ENCODE peak calls at places on chromosomes 12 and 14, in six cellular contexts. D is IMR-90, E is trophoblast cell, L is mesendoderm, K is mesenchymal stem cell, S is H1. X is an unnamed sample.

GRCh38 chr14:89237923-89238529 is 179.0 kb downstream of the FOXN3 start:
- DNase-seq in D (peak), E (no peak), L (peak), K (no peak), S (no peak), X (no peak)

GRCh38 chr12:95336387-95337067 is 118.9 kb downstream of the VEZT start:
- DNase-seq in D (peak), E (no peak), L (peak), K (peak), S (peak), X (peak)

GRCh38 chr12:77299910-77300772 is 234.8 kb upstream of the E2F7 start:
- DNase-seq in D (peak), E (no peak), L (no peak), K (no peak), S (no peak), X (no peak)

GRCh38 chr14:96091149-96091693 is 52.1 kb downstream of the C14orf132 start:
- DNase-seq in D (no peak), E (no peak), L (no peak), K (no peak), S (no peak), X (no peak)

GRCh38 chr12:67025543-67026114 is 243.5 kb upstream of the CAND1 start:
- DNase-seq in D (no peak), E (no peak), L (peak), K (peak), S (peak), X (peak)

GRCh38 chr12:84913151-84913550 is 552 bp upstream of the SLC6A15 start:
- DNase-seq in D (no peak), E (peak), L (peak), K (peak), S (peak), X (no peak)

GRCh38 chr14:51219473-51220448 is 20.3 kb upstream of the TMX1 start:
- DNase-seq in D (peak), E (no peak), L (peak), K (peak), S (no peak), X (no peak)

GRCh38 chr12:94149781-94150482 is 1.6 kb downstream of the PLXNC1 start:
- DNase-seq in D (no peak), E (no peak), L (peak), K (peak), S (peak), X (peak)

GRCh38 chr12:127760996-127761395 is 506.0 kb upstream of the TMEM132C start:
- DNase-seq in D (no peak), E (no peak), L (no peak), K (no peak), S (no peak), X (no peak)

GRCh38 chr12:70444903-70445302 is 78.8 kb downstream of the KCNMB4 start:
- DNase-seq in D (no peak), E (no peak), L (no peak), K (no peak), S (no peak), X (no peak)

GRCh38 chr14:81625343-81625742 is 91.7 kb upstream of the SEL1L start:
- DNase-seq in D (no peak), E (no peak), L (peak), K (no peak), S (no peak), X (peak)

GRCh38 chr14:32367501-32367900 is 38.4 kb downstream of the AKAP6 start:
- DNase-seq in D (no peak), E (no peak), L (no peak), K (no peak), S (no peak), X (no peak)

GRCh38 chr12:108618079-108618952 is 15.4 kb downstream of the SELPLG start:
- DNase-seq in D (peak), E (peak), L (peak), K (peak), S (peak), X (peak)

GRCh38 chr12:99984271-99985128 is at the start of gene ANKS1B:
- DNase-seq in D (peak), E (peak), L (peak), K (peak), S (peak), X (peak)

GRCh38 chr12:26268841-26269553 is 73.6 kb downstream of the SSPN start:
- DNase-seq in D (peak), E (no peak), L (no peak), K (peak), S (no peak), X (no peak)

GRCh38 chr12:29725587-29726320 is 58.0 kb downstream of the TMTC1 start:
- DNase-seq in D (peak), E (no peak), L (no peak), K (peak), S (no peak), X (no peak)

DNA sequence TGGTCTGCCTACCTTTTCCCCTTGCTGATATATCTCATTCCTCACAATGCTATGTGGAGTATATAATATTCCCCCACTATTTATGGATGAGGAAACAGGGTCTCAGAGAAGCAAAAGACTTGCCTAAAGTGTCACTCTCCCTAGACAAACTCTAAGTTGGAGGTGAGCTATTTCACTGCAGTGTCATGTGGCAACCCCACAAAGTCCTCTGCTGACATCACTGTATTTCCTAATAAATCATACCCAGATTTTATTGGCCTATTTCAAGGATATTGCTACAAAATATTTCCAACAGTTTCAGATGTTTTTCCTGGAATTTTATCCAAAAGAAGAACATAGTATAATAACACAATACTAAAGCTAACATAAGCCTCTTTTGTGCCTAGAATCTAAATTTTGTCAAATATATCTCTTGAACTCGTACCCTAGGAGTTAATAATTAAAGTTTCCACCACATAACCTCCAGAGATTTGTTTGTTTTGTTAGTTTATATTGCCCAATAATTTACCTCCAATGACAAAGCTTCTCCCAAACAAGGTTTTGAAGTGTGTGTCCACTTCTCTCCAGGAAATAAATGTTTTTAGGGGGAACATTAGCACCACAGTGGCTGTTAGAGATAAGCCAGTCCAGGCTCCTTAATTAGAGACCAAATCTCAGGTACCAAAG is 215.1 kb downstream of the ASCL1 start:
- DNase-seq in D (no peak), E (no peak), L (no peak), K (no peak), S (no peak), X (no peak)
- H3K4ac ChIP-seq in D (no peak), E (no peak), L (no peak), K (no peak), S (no peak), X (no peak)

GRCh38 chr12:53991077-53991460 is 6.1 kb downstream of the HOXC10 start:
- DNase-seq in D (no peak), E (peak), L (no peak), K (no peak), S (no peak), X (no peak)

GRCh38 chr12:53987748-53988147 is 2.8 kb downstream of the HOXC10 start:
- DNase-seq in D (no peak), E (no peak), L (no peak), K (no peak), S (no peak), X (no peak)

GRCh38 chr12:53988519-53989226 is 3.7 kb downstream of the HOXC10 start:
- DNase-seq in D (no peak), E (no peak), L (no peak), K (no peak), S (no peak), X (no peak)

GRCh38 chr12:53990311-53991076 is 5.5 kb downstream of the HOXC10 start:
- DNase-seq in D (no peak), E (no peak), L (no peak), K (no peak), S (no peak), X (no peak)

DNA sequence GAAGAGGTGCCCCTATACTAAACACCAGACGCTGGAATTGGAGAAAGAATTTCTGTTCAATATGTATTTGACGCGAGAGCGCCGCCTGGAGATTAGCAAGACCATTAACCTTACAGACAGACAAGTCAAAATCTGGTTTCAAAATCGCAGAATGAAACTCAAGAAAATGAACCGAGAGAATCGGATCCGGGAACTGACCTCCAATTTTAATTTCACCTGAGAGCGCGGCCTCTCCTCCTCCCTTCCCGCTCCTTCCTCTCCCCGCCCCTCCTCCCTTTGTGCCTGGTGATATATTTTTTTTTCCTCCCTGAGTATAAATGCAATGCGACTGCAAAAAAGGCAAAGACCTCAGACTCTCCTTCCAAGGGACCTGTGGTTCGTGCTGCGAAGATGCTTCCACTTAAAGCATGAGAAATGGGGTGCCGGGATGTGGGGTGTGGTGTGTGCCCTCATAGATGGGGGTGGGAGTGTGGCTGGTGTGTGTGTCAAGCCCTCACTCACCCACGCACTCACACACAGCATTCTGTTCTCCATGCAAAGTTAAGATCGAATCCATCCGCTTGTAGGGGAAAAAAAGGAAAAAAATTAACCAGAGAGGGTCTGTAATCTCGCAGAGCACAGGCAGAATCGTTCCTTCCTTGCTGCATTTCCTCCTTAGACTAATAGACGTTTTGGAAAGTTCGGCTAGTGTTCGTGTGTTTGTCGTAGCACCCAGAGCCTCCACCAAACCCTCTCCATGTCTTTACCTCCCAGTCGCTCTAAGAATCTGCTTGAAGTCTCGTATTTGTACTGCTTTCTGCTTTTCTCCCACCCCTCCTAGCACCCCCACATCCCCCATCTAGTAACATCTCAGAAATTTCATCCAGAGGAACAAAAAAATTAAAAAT is 4.5 kb downstream of the HOXC10 start:
- DNase-seq in D (peak), E (peak), L (no peak), K (peak), S (no peak), X (no peak)
- H3K4me3 ChIP-seq in D (no peak), E (no peak), L (no peak), K (peak), S (no peak), X (no peak)

DNA sequence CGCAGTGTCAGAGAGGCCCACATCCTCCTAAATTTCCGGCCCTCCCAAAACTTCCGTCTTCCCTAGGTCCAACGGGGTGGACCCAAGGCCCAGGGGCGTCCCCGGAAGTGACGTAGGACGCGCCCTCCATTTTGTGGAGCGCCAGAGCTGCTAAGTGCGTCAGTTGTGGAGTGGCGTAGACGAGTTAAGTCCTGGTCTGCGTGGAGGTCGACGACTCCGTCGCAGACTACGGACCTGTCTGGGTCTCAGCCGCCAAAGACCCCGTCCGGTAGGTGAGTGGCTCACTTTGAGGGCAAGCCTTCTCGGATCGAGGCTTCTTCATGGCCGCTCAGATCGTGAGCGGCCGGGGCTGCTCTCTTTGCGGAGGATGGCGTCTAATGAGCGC is at the start of gene SRSF5:
- DNase-seq in D (peak), E (peak), L (peak), K (peak), S (peak), X (peak)
- H3K4ac ChIP-seq in D (peak), E (peak), L (peak), K (peak), S (peak), X (no peak)

GRCh38 chr12:7068994-7069346 is 8.5 kb downstream of the C1S start:
- DNase-seq in D (no peak), E (no peak), L (no peak), K (no peak), S (no peak), X (no peak)

GRCh38 chr12:7067096-7067495 is 6.6 kb downstream of the C1S start:
- DNase-seq in D (no peak), E (no peak), L (no peak), K (no peak), S (no peak), X (no peak)

GRCh38 chr12:7068240-7068993 is 7.9 kb downstream of the C1S start:
- DNase-seq in D (peak), E (no peak), L (no peak), K (peak), S (no peak), X (no peak)

GRCh38 chr12:7072024-7072423 is 11.5 kb downstream of the C1S start:
- DNase-seq in D (no peak), E (no peak), L (no peak), K (no peak), S (no peak), X (no peak)

DNA sequence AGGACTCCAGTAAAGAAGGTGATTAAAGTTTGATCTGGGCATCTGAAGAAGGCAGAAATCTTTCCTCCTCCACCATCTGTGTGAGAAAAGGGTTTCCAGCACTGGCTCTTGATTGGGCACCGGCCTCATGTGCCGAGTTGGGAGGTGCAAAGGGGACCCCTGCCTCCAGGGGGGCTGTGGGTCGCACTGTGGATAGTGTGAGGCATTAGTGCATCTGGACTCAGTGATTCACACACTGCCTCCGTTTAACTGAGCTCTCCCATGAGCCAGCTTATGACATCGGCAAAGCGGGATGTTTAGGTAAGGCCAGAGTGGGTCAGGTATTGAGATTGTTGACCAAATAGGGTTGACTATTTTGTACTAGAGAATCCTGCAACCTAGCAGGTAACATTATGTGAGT is 8.9 kb downstream of the C1S start:
- DNase-seq in D (no peak), E (no peak), L (no peak), K (no peak), S (no peak), X (no peak)
- H3K4me3 ChIP-seq in D (no peak), E (no peak), L (no peak), K (no peak), S (no peak), X (no peak)

DNA sequence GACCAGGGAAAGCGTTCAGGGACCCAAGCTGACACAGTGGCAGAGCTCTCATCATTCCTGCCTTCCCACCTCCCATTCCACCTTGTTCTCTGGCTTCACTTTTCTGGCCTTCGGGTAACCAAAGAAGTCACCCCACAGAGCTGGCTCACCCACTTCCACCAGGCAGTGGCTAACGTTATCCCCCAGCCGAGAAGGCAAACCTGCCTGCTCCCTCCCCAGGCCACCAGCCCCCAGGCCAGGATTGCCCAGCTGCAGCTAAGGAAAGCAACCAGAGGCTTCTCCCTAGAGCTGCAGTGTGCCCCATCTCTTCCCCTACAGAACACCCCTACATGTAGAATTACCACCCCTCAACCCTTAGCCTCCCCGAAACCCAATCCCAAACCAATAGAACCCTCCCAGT is 22.2 kb downstream of the CCDC88C start:
- DNase-seq in D (no peak), E (no peak), L (no peak), K (no peak), S (peak), X (no peak)
- H3K4ac ChIP-seq in D (no peak), E (peak), L (no peak), K (no peak), S (no peak), X (no peak)

GRCh38 chr12:31460024-31460423 is 130.9 kb downstream of the DENND5B start:
- DNase-seq in D (no peak), E (no peak), L (no peak), K (no peak), S (no peak), X (no peak)
- H3K4me3 ChIP-seq in D (no peak), E (no peak), L (no peak), K (no peak), S (no peak), X (no peak)

GRCh38 chr12:124499873-124500231 is 67.6 kb downstream of the NCOR2 start:
- DNase-seq in D (no peak), E (no peak), L (no peak), K (no peak), S (no peak), X (no peak)
- H3K4ac ChIP-seq in D (peak), E (peak), L (peak), K (peak), S (peak), X (peak)

GRCh38 chr14:37586783-37587428 is 8.1 kb downstream of the FOXA1 start:
- DNase-seq in D (no peak), E (no peak), L (no peak), K (peak), S (no peak), X (no peak)

GRCh38 chr14:37587881-37588666 is 7.0 kb downstream of the FOXA1 start:
- DNase-seq in D (no peak), E (no peak), L (peak), K (peak), S (peak), X (no peak)

GRCh38 chr14:37588667-37588955 is 6.4 kb downstream of the FOXA1 start:
- DNase-seq in D (no peak), E (no peak), L (no peak), K (peak), S (no peak), X (no peak)

GRCh38 chr14:37585971-37586759 is 8.9 kb downstream of the FOXA1 start:
- DNase-seq in D (no peak), E (no peak), L (peak), K (peak), S (no peak), X (no peak)

DNA sequence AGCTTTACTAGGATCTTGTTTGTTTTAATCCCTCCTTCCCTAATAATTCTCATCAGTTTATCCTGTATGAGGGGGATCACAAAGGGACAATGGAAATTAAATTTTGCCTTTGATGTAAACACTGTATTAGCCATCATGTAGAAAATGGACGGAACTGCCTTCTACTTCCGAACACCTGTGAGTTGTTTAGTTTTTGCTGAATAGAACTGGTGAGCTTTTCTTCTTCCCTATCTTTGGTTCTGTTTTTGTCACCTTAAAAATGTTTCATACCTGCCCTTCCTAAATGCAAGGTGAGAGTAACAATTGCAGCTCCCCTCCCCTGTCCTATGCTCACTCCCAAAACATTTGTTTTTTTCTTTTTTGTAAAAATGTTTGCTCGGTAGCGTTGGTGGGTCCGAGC is 7.6 kb downstream of the FOXA1 start:
- DNase-seq in D (no peak), E (no peak), L (no peak), K (no peak), S (no peak), X (no peak)
- H3K4me3 ChIP-seq in D (no peak), E (no peak), L (no peak), K (no peak), S (peak), X (no peak)